ENCODE peak calls at places on chromosomes 7 and 10, in ten cellular contexts. L is GM12878, W is upper lobe of right lung, P is choroid plexus epithelial cell, B is H1, R is dorsolateral prefrontal cortex, N is endothelial cell of umbilical vein, I is brain microvascular endothelial cell, C is cardiac muscle cell, F is esophagus muscularis mucosa. E is an unnamed sample.

GRCh38 chr7:65746398-65746669 is 126.5 kb upstream of the VKORC1L1 start:
- DNase-seq in L (no peak), W (no peak), P (peak; percentile 39), B (no peak), R (no peak), N (peak; percentile 66), I (peak; percentile 29), C (peak; percentile 21), F (no peak), E (no peak)

GRCh38 chr7:45574521-45575500 is 643 bp downstream of the ADCY1 start:
- DNase-seq in L (no peak), W (no peak), P (peak; percentile 59), B (no peak), R (peak; percentile 46), N (peak; percentile 25), I (peak; percentile 14), C (peak; percentile 63), F (no peak), E (no peak)

GRCh38 chr10:5587151-5588079 is 62.7 kb downstream of the CALML3 start:
- DNase-seq in L (no peak), W (peak; percentile 51), P (no peak), B (no peak), R (no peak), N (peak; percentile 80), I (no peak), C (peak; percentile 43), F (no peak), E (no peak)

GRCh38 chr10:44752451-44753441 is 158.4 kb upstream of the TMEM72 start:
- DNase-seq in L (no peak), W (no peak), P (peak; percentile 94), B (no peak), R (no peak), N (peak; percentile 80), I (peak; percentile 93), C (peak; percentile 78), F (no peak), E (no peak)

GRCh38 chr7:64867863-64868440 is 35.1 kb upstream of the ZNF273 start:
- DNase-seq in L (no peak), W (no peak), P (no peak), B (no peak), R (no peak), N (no peak), I (no peak), C (no peak), F (peak; percentile 60), E (peak; percentile 72)

GRCh38 chr7:373818-374705 is 84.1 kb downstream of the FOXL3 start:
- DNase-seq in L (no peak), W (peak; percentile 58), P (no peak), B (no peak), R (no peak), N (no peak), I (no peak), C (no peak), F (no peak), E (no peak)

GRCh38 chr7:110809832-110810231 is 281.1 kb upstream of the LRRN3 start:
- DNase-seq in L (no peak), W (no peak), P (no peak), B (no peak), R (peak; percentile 28), N (no peak), I (no peak), C (no peak), F (no peak), E (no peak)

GRCh38 chr10:79407397-79407796 is 38.0 kb downstream of the ZCCHC24 start:
- DNase-seq in L (no peak), W (no peak), P (no peak), B (no peak), R (no peak), N (no peak), I (no peak), C (no peak), F (no peak), E (no peak)

GRCh38 chr10:113978802-113979201 is 64.9 kb upstream of the ADRB1 start:
- DNase-seq in L (no peak), W (no peak), P (no peak), B (no peak), R (no peak), N (no peak), I (no peak), C (no peak), F (no peak), E (no peak)

GRCh38 chr7:44383566-44383965 is 58.2 kb upstream of the CAMK2B start:
- DNase-seq in L (no peak), W (no peak), P (peak; percentile 69), B (no peak), R (no peak), N (peak; percentile 87), I (peak; percentile 67), C (peak; percentile 64), F (peak; percentile 79), E (peak; percentile 80)

GRCh38 chr7:131072505-131073091 is 255.1 kb upstream of the MKLN1 start:
- DNase-seq in L (no peak), W (no peak), P (peak; percentile 50), B (no peak), R (no peak), N (peak; percentile 61), I (no peak), C (peak; percentile 60), F (no peak), E (no peak)

GRCh38 chr7:129213828-129214227 is 11.0 kb upstream of the AHCYL2 start:
- DNase-seq in L (no peak), W (no peak), P (peak; percentile 23), B (peak; percentile 43), R (no peak), N (no peak), I (no peak), C (no peak), F (no peak), E (no peak)

GRCh38 chr10:74645681-74646080 is 180.7 kb upstream of the KAT6B start:
- DNase-seq in L (no peak), W (no peak), P (no peak), B (no peak), R (no peak), N (no peak), I (no peak), C (no peak), F (no peak), E (no peak)

GRCh38 chr10:6014241-6014761 is 37.0 kb upstream of the IL15RA start:
- DNase-seq in L (peak; percentile 30), W (no peak), P (peak; percentile 67), B (no peak), R (peak; percentile 11), N (peak; percentile 53), I (peak; percentile 35), C (peak; percentile 73), F (peak; percentile 94), E (no peak)

GRCh38 chr7:133275008-133275407 is 22.1 kb downstream of the EXOC4 start:
- DNase-seq in L (no peak), W (no peak), P (no peak), B (no peak), R (no peak), N (no peak), I (no peak), C (no peak), F (no peak), E (no peak)

GRCh38 chr7:11833431-11833830 is 1.4 kb upstream of the THSD7A start:
- DNase-seq in L (no peak), W (no peak), P (no peak), B (no peak), R (no peak), N (peak; percentile 26), I (no peak), C (no peak), F (no peak), E (no peak)

GRCh38 chr7:11831727-11832495 is at the start of gene THSD7A:
- DNase-seq in L (no peak), W (peak; percentile 81), P (peak; percentile 54), B (peak; percentile 10), R (no peak), N (peak; percentile 81), I (peak; percentile 22), C (peak; percentile 72), F (no peak), E (peak; percentile 86)

GRCh38 chr7:11830582-11831382 is 1.2 kb downstream of the THSD7A start:
- DNase-seq in L (no peak), W (no peak), P (peak; percentile 57), B (no peak), R (no peak), N (peak; percentile 75), I (no peak), C (peak; percentile 33), F (no peak), E (no peak)

GRCh38 chr7:11831383-11831726 is 643 bp downstream of the THSD7A start:
- DNase-seq in L (no peak), W (no peak), P (peak; percentile 39), B (no peak), R (no peak), N (no peak), I (no peak), C (peak; percentile 52), F (no peak), E (no peak)

GRCh38 chr7:11835260-11835659 is 3.3 kb upstream of the THSD7A start:
- DNase-seq in L (no peak), W (no peak), P (peak; percentile 30), B (no peak), R (no peak), N (peak; percentile 31), I (no peak), C (peak; percentile 31), F (no peak), E (no peak)
- TF ChIP-seq CTCF in L (no peak), W (peak; percentile 33), P (peak; percentile 52), B (no peak), R (peak; percentile 41), N (no peak), I (peak; percentile 34), C (peak; percentile 40), F (peak; percentile 25), E (peak; percentile 60)

GRCh38 chr10:29658984-29659769 is 24.4 kb upstream of the SVIL start:
- DNase-seq in L (peak; percentile 92), W (peak; percentile 76), P (peak; percentile 100), B (no peak), R (no peak), N (peak; percentile 98), I (peak; percentile 100), C (peak; percentile 97), F (no peak), E (peak; percentile 85)
- TF ChIP-seq CTCF in L (no peak), W (peak; percentile 49), P (peak; percentile 54), B (no peak), R (no peak), N (peak; percentile 49), I (peak; percentile 58), C (peak; percentile 42), F (no peak), E (peak; percentile 50)

DNA sequence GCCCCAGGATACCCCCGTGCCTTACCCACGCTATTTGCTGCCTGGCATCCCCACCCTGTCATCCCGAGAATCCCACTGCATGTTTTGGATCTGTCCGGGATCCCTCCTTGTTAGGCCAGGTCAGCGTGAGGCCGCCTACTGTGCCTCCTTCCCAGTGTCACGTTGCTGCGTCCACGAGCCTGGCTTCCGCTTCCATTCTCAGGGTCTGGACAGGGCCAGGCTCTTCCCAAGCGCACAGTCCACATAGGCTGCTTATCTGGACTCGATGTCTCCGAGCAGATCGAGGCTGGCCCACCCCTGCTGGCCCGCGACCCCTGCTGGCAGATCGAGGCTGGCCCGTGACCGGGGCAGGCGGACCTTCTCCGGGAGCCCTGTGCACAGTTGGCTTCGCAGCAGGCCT is 27.1 kb downstream of the FOXK1 start:
- DNase-seq in L (no peak), W (no peak), P (no peak), B (no peak), R (no peak), N (no peak), I (no peak), C (no peak), F (no peak), E (no peak)
- TF ChIP-seq CTCF in L (no peak), W (no peak), P (peak; percentile 26), B (peak; percentile 46), R (no peak), N (no peak), I (peak; percentile 23), C (no peak), F (no peak), E (no peak)

GRCh38 chr7:94344826-94345225 is 49.9 kb upstream of the COL1A2 start:
- DNase-seq in L (no peak), W (no peak), P (peak; percentile 81), B (no peak), R (no peak), N (no peak), I (peak; percentile 30), C (peak; percentile 58), F (no peak), E (no peak)
- TF ChIP-seq CTCF in L (no peak), W (no peak), P (no peak), B (no peak), R (no peak), N (no peak), I (no peak), C (no peak), F (no peak), E (no peak)

E was measured in osteocyte.